ENCODE peak calls at places on chromosomes 4 and X, in ten cellular contexts. X is endothelial cell; F is nucleus accumbens; I is NCI-H2081 treated with DMSO at 0.1 percent for 48 hours; C is SK-MEL-5; L is stimulated activated naive B cell treated with anti-CD40 and anti-IgM and Interleukin-4, amounts not matched to agents 10 μg/mL and 1 μg/mL and 100 μg/mL, for 72 hours; Q is stimulated activated CD4-positive, alpha-beta T cell treated with anti-CD3 and anti-CD28 coated beads, Interleukin-2, amount 100 ng/mL, for 24 hours; V is transverse colon; N is NCI-H1092 treated with DMSO at 0.1 percent for 48 hours; S is cardiac fibroblast. P is an unnamed sample.

GRCh38 chr4:172982151-172982590 is 186.4 kb upstream of the GALNT7 start:
- DNase-seq in S (peak), C (peak), V (no peak), L (no peak), Q (no peak), X (no peak), F (no peak), I (no peak), N (no peak), P (no peak)

GRCh38 chrX:15761564-15762191 is 23.6 kb downstream of the CA5B start:
- DNase-seq in L (peak), N (peak), V (no peak), X (peak), I (no peak), C (peak), S (peak), Q (peak), F (peak), P (peak)

GRCh38 chrX:113929004-113929403 is 654.9 kb upstream of the HTR2C start:
- DNase-seq in L (no peak), S (peak), C (peak), N (peak), I (no peak), Q (no peak), F (no peak), X (peak), V (peak), P (peak)

GRCh38 chrX:17814557-17814956 is 46.5 kb downstream of the RAI2 start:
- DNase-seq in V (no peak), L (no peak), N (no peak), S (no peak), I (no peak), C (no peak), F (no peak), Q (no peak), X (no peak), P (no peak)

GRCh38 chr4:105966046-105966445 is 70.8 kb downstream of the NPNT start:
- DNase-seq in N (no peak), I (no peak), X (no peak), C (peak), Q (no peak), S (peak), V (no peak), L (no peak), F (no peak), P (no peak)

GRCh38 chrX:151896734-151897474 is 15.8 kb upstream of the MAGEA4 start:
- DNase-seq in C (no peak), V (no peak), X (no peak), L (no peak), F (no peak), I (no peak), N (no peak), Q (no peak), S (peak), P (no peak)

GRCh38 chr4:622996-623913 is 2.1 kb upstream of the PDE6B start:
- DNase-seq in C (no peak), F (no peak), X (no peak), Q (no peak), I (no peak), L (no peak), N (no peak), S (no peak), V (no peak), P (no peak)

GRCh38 chr4:48546336-48546735 is 56.3 kb downstream of the ZAR1 start:
- DNase-seq in C (peak), N (peak), S (peak), X (peak), I (no peak), L (no peak), F (peak), Q (peak), V (no peak), P (peak)

GRCh38 chrX:117093319-117093718 is 630.5 kb upstream of the CT83 start:
- DNase-seq in Q (no peak), F (no peak), V (no peak), L (no peak), N (no peak), S (no peak), I (no peak), X (no peak), C (no peak), P (no peak)

GRCh38 chr4:93891244-93891643 is 62.7 kb downstream of the ATOH1 start:
- DNase-seq in X (no peak), L (no peak), Q (no peak), F (no peak), C (no peak), N (no peak), I (no peak), S (no peak), V (no peak), P (no peak)

P was measured in neural crest cell.